ENCODE peak calls at places on chromosomes 16 and 17, in six cellular contexts. I is aorta, G is esophagus muscularis mucosa, K is keratinocyte, N is prostate gland, T is PC-3. D is an unnamed sample. For H3K9me3 and H3K27me3, the result is how much of the 10 kb centered on the place peaks cover.

GRCh38 chr17:74558882-74559519 is 8.3 kb downstream of the CD300H start:
- DNase-seq in N (no peak), T (no peak), G (no peak), I (no peak), K (no peak), D (no peak)

GRCh38 chr16:9847146-9847545 is 335.1 kb downstream of the GRIN2A start:
- DNase-seq in I (no peak), N (no peak), G (no peak), T (no peak), K (no peak), D (peak)

GRCh38 chr16:87068316-87068715 is 248.9 kb downstream of the C16orf95 start:
- DNase-seq in I (no peak), T (no peak), G (no peak), N (no peak), K (no peak), D (no peak)

GRCh38 chr17:65231662-65232335 is 94.6 kb downstream of the RGS9 start:
- DNase-seq in T (peak), I (no peak), G (no peak), N (peak), K (peak), D (peak)

GRCh38 chr17:55458977-55459376 is 37.3 kb upstream of the MMD start:
- DNase-seq in T (peak), N (no peak), G (no peak), K (peak), I (no peak), D (peak)

GRCh38 chr17:82830249-82830661 is 9.6 kb downstream of the ZNF750 start:
- DNase-seq in T (no peak), N (no peak), I (peak), K (no peak), G (no peak), D (no peak)

GRCh38 chr17:64304512-64304911 is 41.5 kb upstream of the TEX2 start:
- DNase-seq in N (no peak), G (no peak), K (no peak), I (no peak), T (no peak), D (no peak)

GRCh38 chr17:14776791-14777190 is 475.9 kb downstream of the HS3ST3B1 start:
- DNase-seq in G (peak), K (peak), I (no peak), T (peak), N (no peak), D (peak)

GRCh38 chr16:14628806-14629611 is 1.1 kb downstream of the PARN start:
- DNase-seq in K (no peak), T (no peak), I (no peak), G (no peak), N (no peak), D (no peak)

GRCh38 chr16:64017789-64018188 is 1104.1 kb downstream of the CDH11 start:
- DNase-seq in G (no peak), T (no peak), K (no peak), N (no peak), I (no peak), D (no peak)

DNA sequence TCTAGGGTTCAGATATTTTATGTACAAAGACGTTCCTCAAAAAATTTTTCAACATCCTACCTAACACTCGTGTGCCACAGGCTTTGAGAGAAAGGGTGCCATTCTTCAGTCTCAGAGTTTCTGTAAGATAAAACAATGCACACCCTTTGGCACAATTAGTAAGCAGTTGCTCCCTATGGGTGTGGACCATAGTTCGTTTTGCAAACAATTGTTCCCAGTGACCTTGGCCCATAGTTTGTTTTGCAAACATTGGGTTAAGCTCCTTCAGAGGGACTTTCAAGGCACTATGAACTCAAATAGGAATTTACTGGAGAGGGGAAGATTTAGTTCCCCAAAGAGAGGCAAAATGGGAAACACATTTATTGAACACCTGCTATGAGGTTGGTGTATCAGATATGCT is 220.3 kb upstream of the CA10 start:
- DNase-seq in N (no peak), G (no peak), I (no peak), K (no peak), T (no peak), D (no peak)
- H3K9me3 ChIP-seq in N (under half), G (under half), I (under half), K (under half), T (under half), D (under half)

GRCh38 chr17:75614556-75615270 is 18.5 kb upstream of the SMIM5 start:
- DNase-seq in T (no peak), N (no peak), G (no peak), I (no peak), K (no peak), D (no peak)

GRCh38 chr17:75612906-75613626 is 20.2 kb upstream of the SMIM5 start:
- DNase-seq in K (no peak), G (no peak), I (no peak), T (no peak), N (no peak), D (no peak)

GRCh38 chr17:75610103-75610984 is 22.7 kb downstream of the MYO15B start:
- DNase-seq in N (no peak), K (no peak), T (peak), I (no peak), G (no peak), D (peak)

GRCh38 chr17:75614006-75614405 is 19.2 kb upstream of the SMIM5 start:
- DNase-seq in K (no peak), N (no peak), I (no peak), G (no peak), T (no peak), D (no peak)

DNA sequence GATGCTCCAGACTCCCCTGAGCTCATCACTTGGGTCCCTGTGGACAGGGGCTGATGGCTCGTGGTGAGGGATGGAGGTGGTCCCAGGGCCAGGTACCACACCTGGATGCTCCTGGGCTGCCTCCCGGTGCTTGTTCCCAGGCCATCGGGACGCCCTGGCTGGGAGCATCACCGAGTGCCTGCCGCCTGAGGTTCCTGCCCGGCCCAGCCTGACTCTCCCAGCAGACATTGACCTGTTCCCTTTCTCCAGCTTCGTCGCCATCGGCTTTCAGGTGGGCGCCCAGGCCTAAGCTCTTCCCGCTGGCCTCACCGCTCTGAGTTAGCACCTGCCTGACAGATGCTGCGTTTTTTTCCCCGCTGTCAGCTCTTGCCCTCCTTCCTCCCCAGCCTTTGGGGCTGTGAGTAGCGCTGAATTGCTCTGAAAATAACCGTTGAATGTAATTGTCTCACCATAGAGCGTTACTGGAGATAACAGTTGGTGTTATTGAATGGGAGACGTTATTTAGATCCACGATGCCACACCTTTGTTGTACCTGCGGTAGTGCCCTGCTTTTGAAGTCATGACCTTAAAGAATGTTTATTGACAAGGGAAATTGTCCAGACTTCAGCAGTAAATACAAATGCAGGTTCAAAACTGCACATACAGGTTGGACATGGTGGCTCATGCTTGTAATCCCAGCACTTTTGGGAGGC is 21.3 kb upstream of the SMIM5 start:
- DNase-seq in G (no peak), K (no peak), T (peak), I (no peak), N (no peak), D (no peak)
- H3K27me3 ChIP-seq in G (under half), K (under half), T (under half), I (under half), N (under half), D (under half)

GRCh38 chr16:88862968-88863367 is 3.5 kb downstream of the PABPN1L start:
- DNase-seq in G (no peak), K (no peak), N (no peak), I (no peak), T (no peak), D (no peak)
- H3K9me3 ChIP-seq in G (under half), K (under half), N (under half), I (under half), T (under half), D (under half)

GRCh38 chr17:16460796-16461605 is 31.0 kb downstream of the LRRC75A start:
- DNase-seq in I (no peak), N (no peak), K (no peak), G (no peak), T (no peak), D (no peak)
- H3K27me3 ChIP-seq in I (under half), N (under half), K (under half), G (under half), T (under half), D (under half)

GRCh38 chr16:31718998-31719397 is 154.6 kb upstream of the ZNF267 start:
- DNase-seq in N (no peak), G (no peak), K (no peak), T (no peak), I (no peak), D (no peak)
- H3K9me3 ChIP-seq in N (under half), G (under half), K (under half), T (under half), I (under half), D (under half)

DNA sequence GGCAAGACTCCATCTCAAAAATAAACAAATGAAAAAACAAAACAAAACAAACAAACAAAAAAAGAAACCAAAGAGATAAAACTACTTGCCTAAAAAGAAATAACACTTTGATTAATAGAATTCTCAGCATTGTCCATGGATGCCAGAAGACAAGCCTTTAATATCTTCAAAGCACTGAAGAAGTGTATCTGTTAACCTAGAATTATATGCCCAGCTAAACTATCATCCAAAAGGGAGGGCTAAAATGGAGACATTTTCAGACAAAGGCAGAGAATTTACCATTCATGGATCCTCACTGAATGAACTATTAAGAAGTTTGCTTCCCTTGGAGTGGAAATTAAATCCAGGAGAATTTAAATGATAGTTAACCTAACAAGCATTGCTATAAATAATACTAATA is 130.1 kb upstream of the SEC14L1 start:
- DNase-seq in I (no peak), N (no peak), G (no peak), T (no peak), K (no peak), D (no peak)
- H3K27me3 ChIP-seq in I (under half), N (under half), G (under half), T (under half), K (under half), D (under half)

D was measured in MG63.